ENCODE peak calls at places on chromosomes 4 and X, in nine cellular contexts. P is BE2C, F is mammary epithelial cell, T is mesenchymal stem cell, U is sigmoid colon, W is heart left ventricle, E is stomach, R is kidney, A is uterus. J is an unnamed sample.
A peak's percentile ranks its signal among the peaks of the same experiment; 100 is the strongest.

GRCh38 chr4:148574502-148574901 is 132.3 kb upstream of the NR3C2 start:
- DNase-seq in P (no peak), F (peak; percentile 1), T (no peak), U (no peak), W (no peak), E (no peak), R (no peak), A (no peak), J (no peak)

GRCh38 chr4:53510981-53511380 is 80.3 kb downstream of the LNX1 start:
- DNase-seq in P (no peak), F (no peak), T (peak; percentile 55), U (no peak), W (no peak), E (no peak), R (no peak), A (no peak), J (no peak)

GRCh38 chr4:25861951-25862410 is 807 bp downstream of the SEL1L3 start:
- DNase-seq in P (no peak), F (no peak), T (peak; percentile 58), U (no peak), W (no peak), E (no peak), R (peak; percentile 77), A (no peak), J (peak; percentile 41)

GRCh38 chrX:118974908-118975671 is 672 bp downstream of the LONRF3 start:
- DNase-seq in P (peak; percentile 30), F (no peak), T (peak; percentile 14), U (peak; percentile 79), W (peak; percentile 22), E (peak; percentile 68), R (peak; percentile 84), A (peak; percentile 31), J (peak; percentile 40)

GRCh38 chr4:2535386-2536192 is 858 bp upstream of the FAM193A start:
- DNase-seq in P (peak; percentile 66), F (no peak), T (peak; percentile 57), U (peak; percentile 80), W (peak; percentile 54), E (peak; percentile 35), R (no peak), A (no peak), J (peak; percentile 64)

GRCh38 chr4:18938343-18939109 is 917.0 kb upstream of the LCORL start:
- DNase-seq in P (no peak), F (no peak), T (no peak), U (no peak), W (no peak), E (no peak), R (no peak), A (no peak), J (no peak)

GRCh38 chrX:17552251-17552650 is 177.3 kb downstream of the NHS start:
- DNase-seq in P (no peak), F (peak; percentile 50), T (peak; percentile 13), U (no peak), W (no peak), E (no peak), R (no peak), A (no peak), J (no peak)

GRCh38 chrX:44945736-44946135 is 72.7 kb downstream of the KDM6A start:
- DNase-seq in P (no peak), F (no peak), T (no peak), U (no peak), W (no peak), E (no peak), R (no peak), A (no peak), J (no peak)

GRCh38 chr4:99029852-99030251 is 34.3 kb downstream of the METAP1 start:
- DNase-seq in P (no peak), F (no peak), T (no peak), U (no peak), W (no peak), E (no peak), R (no peak), A (no peak), J (no peak)

GRCh38 chr4:114758066-114758465 is 159.5 kb downstream of the UGT8 start:
- DNase-seq in P (no peak), F (no peak), T (no peak), U (no peak), W (no peak), E (no peak), R (no peak), A (no peak), J (no peak)

GRCh38 chrX:150200820-150201287 is 162.3 kb upstream of the MAMLD1 start:
- DNase-seq in P (peak; percentile 6), F (peak; percentile 98), T (peak; percentile 97), U (peak; percentile 82), W (no peak), E (no peak), R (peak; percentile 73), A (peak; percentile 65), J (peak; percentile 48)

GRCh38 chrX:134990475-134991473 is at the start of gene SMIM10:
- DNase-seq in P (peak; percentile 67), F (peak; percentile 29), T (peak; percentile 83), U (peak; percentile 87), W (peak; percentile 82), E (peak; percentile 55), R (peak; percentile 93), A (peak; percentile 75), J (peak; percentile 68)

GRCh38 chr4:126705271-126705670 is 927.5 kb upstream of the INTU start:
- DNase-seq in P (no peak), F (no peak), T (peak; percentile 18), U (no peak), W (no peak), E (no peak), R (no peak), A (no peak), J (no peak)

DNA sequence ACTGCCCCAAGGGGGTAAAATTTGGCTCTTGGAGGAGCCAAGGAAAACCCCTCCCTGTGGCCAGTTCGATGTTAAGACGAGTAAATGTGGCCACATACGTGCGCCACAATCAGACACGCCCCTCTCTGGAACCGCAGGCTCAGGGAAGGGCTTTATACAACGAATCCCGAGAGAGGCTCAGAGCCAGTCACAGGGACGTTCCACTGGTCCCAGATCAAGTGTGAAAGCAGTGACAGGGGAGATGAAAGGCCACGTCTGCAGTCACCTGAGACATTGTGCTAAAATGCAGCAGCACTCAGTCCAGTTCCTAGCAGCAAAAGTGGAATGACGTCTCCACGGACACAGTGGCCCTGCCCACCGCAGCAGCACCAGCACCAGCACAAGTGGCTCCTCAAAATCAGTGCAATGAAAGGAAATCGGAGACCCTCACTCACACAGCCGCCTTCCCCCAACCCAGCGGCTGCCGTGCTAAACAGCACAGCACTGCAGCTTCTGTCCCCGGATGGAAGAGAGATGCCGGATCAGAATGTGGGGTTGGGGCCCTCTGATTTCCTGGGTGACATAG is 67.9 kb downstream of the ACOX3 start:
- DNase-seq in P (no peak), F (no peak), T (no peak), U (no peak), W (no peak), E (no peak), R (peak; percentile 43), A (no peak), J (no peak)
- H3K4me1 ChIP-seq in P (no peaks in the 10 kb centered on the region), F (no peaks in the 10 kb centered on the region), T (peaks cover 18% of the 10 kb centered on the region), U (peaks cover 22% of the 10 kb centered on the region), W (no peaks in the 10 kb centered on the region), E (no peaks in the 10 kb centered on the region), R (no peaks in the 10 kb centered on the region), A (no peaks in the 10 kb centered on the region), J (no peaks in the 10 kb centered on the region)

GRCh38 chr4:6955261-6955911 is 45.8 kb downstream of the TBC1D14 start:
- DNase-seq in P (no peak), F (peak; percentile 85), T (no peak), U (no peak), W (no peak), E (peak; percentile 61), R (peak; percentile 51), A (no peak), J (peak; percentile 84)
- H3K4me1 ChIP-seq in P (no peaks in the 10 kb centered on the region), F (peaks cover 33% of the 10 kb centered on the region), T (peaks cover 21% of the 10 kb centered on the region), U (peaks cover 7% of the 10 kb centered on the region), W (peaks cover 14% of the 10 kb centered on the region), E (peaks cover 80% of the 10 kb centered on the region), R (peaks cover 20% of the 10 kb centered on the region), A (no peaks in the 10 kb centered on the region), J (peaks cover 16% of the 10 kb centered on the region)

GRCh38 chr4:83323136-83323535 is 11.5 kb downstream of the HPSE start:
- DNase-seq in P (no peak), F (no peak), T (no peak), U (no peak), W (no peak), E (no peak), R (no peak), A (no peak), J (no peak)

GRCh38 chr4:83331959-83332358 is 2.7 kb downstream of the HPSE start:
- DNase-seq in P (no peak), F (no peak), T (no peak), U (no peak), W (no peak), E (no peak), R (no peak), A (no peak), J (no peak)

GRCh38 chr4:83328486-83328885 is 6.2 kb downstream of the HPSE start:
- DNase-seq in P (no peak), F (no peak), T (no peak), U (no peak), W (no peak), E (no peak), R (no peak), A (no peak), J (no peak)

GRCh38 chr4:83329521-83330105 is 5.0 kb downstream of the HPSE start:
- DNase-seq in P (no peak), F (no peak), T (no peak), U (no peak), W (no peak), E (no peak), R (no peak), A (no peak), J (no peak)

GRCh38 chr4:83326546-83326945 is 8.1 kb downstream of the HPSE start:
- DNase-seq in P (no peak), F (no peak), T (no peak), U (no peak), W (no peak), E (peak; percentile 27), R (no peak), A (no peak), J (no peak)
- H3K4me1 ChIP-seq in P (no peaks in the 10 kb centered on the region), F (no peaks in the 10 kb centered on the region), T (no peaks in the 10 kb centered on the region), U (no peaks in the 10 kb centered on the region), W (no peaks in the 10 kb centered on the region), E (peaks cover 7% of the 10 kb centered on the region), R (no peaks in the 10 kb centered on the region), A (no peaks in the 10 kb centered on the region), J (no peaks in the 10 kb centered on the region)

GRCh38 chr4:183177001-183177400 is 77.9 kb downstream of the WWC2 start:
- DNase-seq in P (no peak), F (peak; percentile 59), T (no peak), U (no peak), W (no peak), E (no peak), R (no peak), A (no peak), J (no peak)

GRCh38 chr4:183175631-183176232 is 76.7 kb downstream of the WWC2 start:
- DNase-seq in P (no peak), F (no peak), T (no peak), U (no peak), W (no peak), E (no peak), R (no peak), A (no peak), J (no peak)

GRCh38 chr4:183180096-183180495 is 81.0 kb downstream of the WWC2 start:
- DNase-seq in P (no peak), F (no peak), T (no peak), U (no peak), W (no peak), E (no peak), R (no peak), A (no peak), J (no peak)

GRCh38 chr4:183180621-183181020 is 81.6 kb downstream of the WWC2 start:
- DNase-seq in P (no peak), F (no peak), T (no peak), U (no peak), W (no peak), E (no peak), R (no peak), A (no peak), J (no peak)

GRCh38 chr4:183178201-183178600 is 79.1 kb downstream of the WWC2 start:
- DNase-seq in P (no peak), F (no peak), T (no peak), U (no peak), W (no peak), E (no peak), R (no peak), A (no peak), J (no peak)
- H3K4me1 ChIP-seq in P (no peaks in the 10 kb centered on the region), F (peaks cover 17% of the 10 kb centered on the region), T (peaks cover 13% of the 10 kb centered on the region), U (peaks cover 29% of the 10 kb centered on the region), W (peaks cover 41% of the 10 kb centered on the region), E (peaks cover 38% of the 10 kb centered on the region), R (peaks cover 10% of the 10 kb centered on the region), A (no peaks in the 10 kb centered on the region), J (peaks cover 14% of the 10 kb centered on the region)